ENCODE peak calls at places on chromosomes 13 and 19, in four cellular contexts. Z is HFFc6; A is activated naive CD8-positive, alpha-beta T cell treated with anti-CD3 and anti-CD28 coated beads, Interleukin-2, amount 50 U/mL, for 24 hours; L is NCI-H1417. T is an unnamed sample.

GRCh38 chr19:4638330-4638729 is 986 bp upstream of the TNFAIP8L1 start:
- DNase-seq in Z (no peak), L (no peak), A (peak; percentile 20), T (peak; percentile 65)

GRCh38 chr19:21092107-21092506 is 10.1 kb downstream of the ZNF714 start:
- DNase-seq in Z (peak; percentile 14), A (no peak), L (no peak), T (no peak)

GRCh38 chr13:106096661-106097092 is 438.8 kb downstream of the EFNB2 start:
- DNase-seq in A (no peak), Z (no peak), L (no peak), T (peak; percentile 24)

GRCh38 chr19:53959176-53959757 is 3.5 kb upstream of the CACNG8 start:
- DNase-seq in A (no peak), Z (no peak), L (no peak), T (no peak)

GRCh38 chr13:46489586-46490023 is 63.4 kb upstream of the LRCH1 start:
- DNase-seq in Z (peak; percentile 75), L (no peak), A (no peak), T (no peak)

GRCh38 chr19:10961073-10961762 is 388 bp downstream of the SMARCA4 start:
- DNase-seq in A (no peak), L (peak; percentile 4), Z (no peak), T (no peak)

GRCh38 chr13:99909097-99909835 is 62.3 kb downstream of the ZIC5 start:
- DNase-seq in Z (no peak), A (no peak), L (no peak), T (no peak)

GRCh38 chr13:108276060-108276459 is 6.5 kb downstream of the TNFSF13B start:
- DNase-seq in Z (no peak), A (no peak), L (no peak), T (no peak)

GRCh38 chr19:40424637-40425449 is 949 bp downstream of the SERTAD1 start:
- DNase-seq in L (no peak), A (no peak), Z (no peak), T (peak; percentile 32)

GRCh38 chr13:100490692-100491091 is 97.9 kb downstream of the GGACT start:
- DNase-seq in A (no peak), Z (no peak), L (peak; percentile 99), T (no peak)

GRCh38 chr13:50126378-50127016 is 111.3 kb downstream of the KCNRG start:
- DNase-seq in L (peak; percentile 41), Z (no peak), A (peak; percentile 12), T (peak; percentile 39)

GRCh38 chr19:40862785-40863184 is 12.5 kb upstream of the CYP2A6 start:
- DNase-seq in Z (peak; percentile 2), L (no peak), A (no peak), T (no peak)

GRCh38 chr13:44249439-44249838 is 124.2 kb upstream of the SERP2 start:
- DNase-seq in A (no peak), Z (peak; percentile 43), L (no peak), T (peak; percentile 60)

GRCh38 chr13:29846475-29847256 is 3.8 kb downstream of the UBL3 start:
- DNase-seq in L (no peak), Z (no peak), A (no peak), T (no peak)

GRCh38 chr19:23436944-23437343 is 41.7 kb upstream of the ZNF91 start:
- DNase-seq in L (no peak), A (no peak), Z (no peak), T (no peak)

GRCh38 chr13:74026753-74027152 is 107.5 kb downstream of the KLF12 start:
- DNase-seq in L (no peak), A (peak; percentile 63), Z (no peak), T (peak; percentile 61)

GRCh38 chr13:98441056-98441676 is 135.7 kb downstream of the STK24 start:
- DNase-seq in L (no peak), A (no peak), Z (no peak), T (no peak)

GRCh38 chr19:33304760-33305647 is 2.7 kb upstream of the CEBPA start:
- DNase-seq in L (no peak), A (no peak), Z (no peak), T (no peak)

GRCh38 chr13:23723463-23723862 is 153.3 kb downstream of the TNFRSF19 start:
- DNase-seq in A (no peak), L (peak; percentile 25), Z (peak; percentile 70), T (no peak)

GRCh38 chr13:37475966-37476365 is 122.6 kb downstream of the POSTN start:
- DNase-seq in L (no peak), Z (peak; percentile 83), A (no peak), T (no peak)

GRCh38 chr13:81184556-81185265 is 843.8 kb upstream of the SPRY2 start:
- DNase-seq in A (no peak), L (no peak), Z (no peak), T (no peak)

GRCh38 chr19:19507354-19507753 is 8.0 kb downstream of the TSSK6 start:
- DNase-seq in A (no peak), Z (no peak), L (no peak), T (no peak)

GRCh38 chr13:73945871-73946270 is 188.3 kb downstream of the KLF12 start:
- DNase-seq in Z (no peak), L (no peak), A (no peak), T (peak; percentile 37)